ENCODE peak calls at places on chromosome 11, in five cellular contexts. E, I, Z, O and K are unnamed samples.

GRCh38 chr11:1564535-1565172 is 7.4 kb downstream of the DUSP8 start:
- DNase-seq in Z (no peak), O (no peak), E (peak; percentile 86), I (no peak), K (peak; percentile 80)

GRCh38 chr11:76327223-76327622 is 53.7 kb downstream of the THAP12 start:
- DNase-seq in E (no peak), I (no peak), O (no peak), Z (no peak), K (no peak)

GRCh38 chr11:78791254-78791653 is 216.6 kb upstream of the NARS2 start:
- DNase-seq in E (no peak), Z (no peak), O (no peak), I (no peak), K (peak; percentile 54)

GRCh38 chr11:2690596-2691354 is 9.0 kb downstream of the KCNQ1OT1 start:
- DNase-seq in Z (no peak), I (no peak), E (no peak), O (no peak), K (no peak)

GRCh38 chr11:86247608-86248007 is 3.1 kb downstream of the EED start:
- DNase-seq in Z (no peak), O (no peak), I (no peak), E (no peak), K (no peak)

GRCh38 chr11:85348945-85349344 is 278.2 kb downstream of the DLG2 start:
- DNase-seq in E (no peak), O (no peak), I (no peak), Z (no peak), K (no peak)

GRCh38 chr11:35087648-35088047 is 51.3 kb upstream of the CD44 start:
- DNase-seq in I (no peak), Z (no peak), O (no peak), E (no peak), K (peak; percentile 90)

GRCh38 chr11:71535825-71536224 is 2.0 kb upstream of the KRTAP5-8 start:
- DNase-seq in E (no peak), O (no peak), Z (no peak), I (no peak), K (no peak)

GRCh38 chr11:128493570-128493965 is 93.8 kb downstream of the ETS1 start:
- DNase-seq in Z (no peak), I (no peak), E (no peak), O (no peak), K (no peak)

GRCh38 chr11:4577761-4578160 is 3.8 kb upstream of the OR52I2 start:
- DNase-seq in O (no peak), I (peak; percentile 77), E (no peak), Z (no peak), K (no peak)

GRCh38 chr11:115458877-115459276 is 45.3 kb downstream of the CADM1 start:
- DNase-seq in I (peak; percentile 88), E (no peak), O (no peak), Z (no peak), K (peak; percentile 47)

GRCh38 chr11:47099213-47099917 is 77.3 kb downstream of the ARFGAP2 start:
- DNase-seq in I (peak; percentile 72), E (no peak), O (no peak), Z (no peak), K (no peak)

GRCh38 chr11:78097666-78098385 is 18.2 kb upstream of the NDUFC2 start:
- DNase-seq in E (no peak), I (no peak), Z (no peak), O (no peak), K (no peak)

GRCh38 chr11:17852246-17852645 is 117.7 kb downstream of the KCNC1 start:
- DNase-seq in I (no peak), O (no peak), Z (no peak), E (no peak), K (no peak)

GRCh38 chr11:123091541-123091940 is 29.6 kb upstream of the HSPA8 start:
- DNase-seq in E (no peak), I (no peak), O (no peak), Z (no peak), K (no peak)

GRCh38 chr11:36333897-36334296 is 37.8 kb downstream of the PRR5L start:
- DNase-seq in I (peak; percentile 9), Z (no peak), O (no peak), E (peak; percentile 58), K (peak; percentile 75)

GRCh38 chr11:35289821-35290220 is 129.5 kb downstream of the SLC1A2 start:
- DNase-seq in I (no peak), O (no peak), Z (no peak), E (no peak), K (peak; percentile 43)

GRCh38 chr11:267491-267994 is 10.7 kb upstream of the NLRP6 start:
- DNase-seq in I (no peak), O (peak; percentile 61), Z (no peak), E (no peak), K (peak; percentile 51)

GRCh38 chr11:8297781-8298440 is 34.2 kb upstream of the LMO1 start:
- DNase-seq in O (no peak), E (no peak), Z (no peak), I (no peak), K (no peak)

GRCh38 chr11:113840932-113841664 is 34.3 kb downstream of the USP28 start:
- DNase-seq in Z (no peak), E (no peak), I (no peak), O (no peak), K (no peak)

GRCh38 chr11:114211444-114212122 is 84.6 kb upstream of the NNMT start:
- DNase-seq in I (no peak), Z (no peak), O (no peak), E (no peak), K (no peak)

GRCh38 chr11:73308003-73308962 is at the start of gene ARHGEF17:
- DNase-seq in O (peak; percentile 49), E (peak; percentile 67), Z (peak; percentile 29), I (peak; percentile 90), K (peak; percentile 77)

GRCh38 chr11:3109921-3110706 is 52.9 kb upstream of the CARS1 start:
- DNase-seq in E (peak; percentile 75), I (peak; percentile 8), Z (peak; percentile 9), O (no peak), K (no peak)

GRCh38 chr11:129723146-129723963 is 92.3 kb upstream of the TMEM45B start:
- DNase-seq in E (no peak), O (no peak), Z (no peak), I (no peak), K (no peak)